ENCODE peak calls at places on chromosomes 7 and 10, in four cellular contexts. J is SK-N-SH, P is GM23338, C is epithelial cell of esophagus. A is an unnamed sample.

GRCh38 chr10:49076741-49077521 is 38.4 kb downstream of the VSTM4 start:
- DNase-seq in C (no peak), J (no peak), P (no peak), A (no peak)

GRCh38 chr7:66152538-66153191 is 38.0 kb downstream of the CRCP start:
- DNase-seq in J (peak; percentile 34), C (no peak), P (peak; percentile 57), A (no peak)

GRCh38 chr10:133126431-133127290 is 33.4 kb upstream of the KNDC1 start:
- DNase-seq in J (no peak), P (no peak), C (no peak), A (no peak)

GRCh38 chr7:106793015-106793651 is 71.9 kb upstream of the PIK3CG start:
- DNase-seq in C (peak; percentile 47), J (peak; percentile 50), P (peak; percentile 68), A (no peak)

GRCh38 chr10:101646369-101646768 is 48.6 kb downstream of the FBXW4 start:
- DNase-seq in C (no peak), P (no peak), J (no peak), A (no peak)

GRCh38 chr7:151794508-151795167 is 82.3 kb downstream of the PRKAG2 start:
- DNase-seq in C (no peak), J (no peak), P (peak; percentile 31), A (peak; percentile 35)

GRCh38 chr7:121126801-121127534 is 138.5 kb downstream of the CPED1 start:
- DNase-seq in C (peak; percentile 27), P (peak; percentile 18), J (peak; percentile 4), A (no peak)

GRCh38 chr7:56007167-56007652 is 42.8 kb downstream of the NIPSNAP2 start:
- DNase-seq in J (no peak), P (no peak), C (no peak), A (no peak)

GRCh38 chr7:45937301-45937700 is 16.2 kb upstream of the IGFBP3 start:
- DNase-seq in J (no peak), P (no peak), C (peak; percentile 29), A (no peak)

GRCh38 chr10:108049668-108050067 is 885.2 kb upstream of the SORCS1 start:
- DNase-seq in C (peak; percentile 35), P (no peak), J (no peak), A (no peak)

GRCh38 chr7:79979437-79979836 is 155.2 kb upstream of the GNAI1 start:
- DNase-seq in C (no peak), J (no peak), P (no peak), A (no peak)

GRCh38 chr10:118698421-118698820 is 56.3 kb downstream of the CACUL1 start:
- DNase-seq in P (no peak), J (peak; percentile 20), C (peak; percentile 59), A (no peak)

GRCh38 chr7:128172963-128173362 is 68.1 kb upstream of the LEP start:
- DNase-seq in C (no peak), P (no peak), J (no peak), A (no peak)

GRCh38 chr10:126013489-126014281 is 117.3 kb downstream of the FANK1 start:
- DNase-seq in J (no peak), C (peak; percentile 85), P (peak; percentile 58), A (no peak)

GRCh38 chr7:116762951-116763350 is 91.0 kb downstream of the MET start:
- DNase-seq in C (no peak), J (no peak), P (no peak), A (peak; percentile 27)

GRCh38 chr10:61923210-61924024 is 21.9 kb downstream of the ARID5B start:
- DNase-seq in C (peak; percentile 61), J (no peak), P (no peak), A (no peak)

GRCh38 chr10:7409732-7410168 is 1.1 kb downstream of the SFMBT2 start:
- DNase-seq in P (no peak), C (no peak), J (peak; percentile 52), A (no peak)

GRCh38 chr7:76998263-76998666 is 33.9 kb downstream of the SPDYE17 start:
- DNase-seq in C (no peak), P (no peak), J (peak; percentile 32), A (no peak)

GRCh38 chr7:155684546-155684945 is 40.1 kb downstream of the RBM33 start:
- DNase-seq in P (no peak), C (no peak), J (no peak), A (no peak)

GRCh38 chr7:42854521-42855118 is 57.2 kb downstream of the C7orf25 start:
- DNase-seq in J (no peak), C (no peak), P (no peak), A (no peak)

GRCh38 chr10:25382029-25382810 is 207.4 kb downstream of the GPR158 start:
- DNase-seq in C (no peak), J (no peak), P (no peak), A (no peak)

GRCh38 chr7:86914468-86915054 is 144.9 kb downstream of the ELAPOR2 start:
- DNase-seq in C (peak; percentile 11), P (peak; percentile 55), J (no peak), A (no peak)

GRCh38 chr10:72952901-72953223 is 1.7 kb downstream of the PLA2G12B start:
- DNase-seq in J (no peak), P (no peak), C (no peak), A (no peak)

GRCh38 chr10:44293842-44294241 is 91.1 kb downstream of the CXCL12 start:
- DNase-seq in C (no peak), J (no peak), P (no peak), A (no peak)

GRCh38 chr7:114478384-114478783 is 63.8 kb downstream of the FOXP2 start:
- DNase-seq in C (no peak), J (no peak), P (no peak), A (no peak)

GRCh38 chr7:28405662-28406061 is 6.7 kb upstream of the CREB5 start:
- DNase-seq in P (no peak), J (no peak), C (peak; percentile 96), A (no peak)

GRCh38 chr7:104450861-104451260 is 122.5 kb downstream of the LHFPL3 start:
- DNase-seq in P (no peak), J (no peak), C (no peak), A (no peak)

GRCh38 chr10:132054564-132054963 is 11.2 kb upstream of the JAKMIP3 start:
- DNase-seq in P (peak; percentile 75), J (no peak), C (no peak), A (no peak)

GRCh38 chr10:29980084-29980483 is 79.3 kb downstream of the JCAD start:
- DNase-seq in C (peak; percentile 59), J (no peak), P (no peak), A (no peak)

GRCh38 chr10:27679996-27680395 is 65.6 kb downstream of the MKX start:
- DNase-seq in C (peak; percentile 68), J (no peak), P (peak; percentile 38), A (no peak)
- H3K4me3 ChIP-seq in C (no peak overlapping the region), J (no peak overlapping the region), P (no peak overlapping the region), A (no peak overlapping the region)

DNA sequence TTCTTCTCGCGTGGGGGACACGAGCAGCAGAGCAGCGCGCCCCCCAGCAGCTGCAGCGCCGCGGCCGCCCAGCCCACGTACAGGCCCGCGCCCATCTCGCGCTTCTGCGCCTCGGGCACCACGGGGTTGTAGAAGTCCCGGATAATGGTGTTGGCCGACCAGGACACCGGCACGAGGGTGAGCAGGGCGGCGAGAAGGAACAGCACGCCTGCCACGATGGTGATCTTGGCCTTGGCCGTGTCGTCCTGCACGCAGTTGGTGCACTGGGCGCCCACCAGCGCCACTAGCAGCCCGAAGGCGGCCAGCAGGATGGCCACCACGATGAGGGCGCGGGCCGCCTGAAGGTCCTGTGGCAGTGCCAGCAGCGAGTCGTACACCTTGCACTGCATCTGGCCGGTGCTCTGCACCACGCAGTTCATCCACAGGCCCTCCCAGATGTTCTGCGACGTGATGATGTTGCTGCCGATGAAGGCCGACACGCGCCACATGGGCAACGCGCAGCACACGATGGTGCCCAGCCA is 529 bp downstream of the CLDN3 start:
- DNase-seq in P (no peak), C (no peak), J (no peak), A (no peak)
- H3K4me3 ChIP-seq in P (peak overlapping the region; percentile 80), C (no peak overlapping the region), J (no peak overlapping the region), A (peak overlapping the region; percentile 45)

DNA sequence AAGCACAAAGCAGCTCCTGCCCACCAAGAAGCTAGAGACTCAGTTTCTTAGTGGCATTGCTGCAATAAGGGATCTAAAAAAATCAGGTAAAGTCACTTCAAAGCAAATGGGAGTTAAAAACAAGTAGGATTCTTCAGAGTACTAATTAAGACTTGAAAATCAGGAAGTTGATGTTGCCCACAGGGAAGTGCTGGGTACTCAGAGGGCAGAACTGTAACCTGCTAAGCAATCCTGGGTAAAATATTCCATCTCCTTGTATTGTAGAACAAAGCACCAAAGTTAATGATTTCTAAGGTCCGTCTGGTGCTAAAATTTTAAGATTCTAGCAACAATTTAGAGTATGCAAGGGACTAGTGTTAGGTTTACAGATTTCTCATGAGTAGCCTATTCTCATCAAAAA is 8.3 kb downstream of the PEX1 start:
- DNase-seq in J (no peak), P (no peak), C (no peak), A (no peak)
- H3K4me3 ChIP-seq in J (no peak overlapping the region), P (no peak overlapping the region), C (no peak overlapping the region), A (no peak overlapping the region)

DNA sequence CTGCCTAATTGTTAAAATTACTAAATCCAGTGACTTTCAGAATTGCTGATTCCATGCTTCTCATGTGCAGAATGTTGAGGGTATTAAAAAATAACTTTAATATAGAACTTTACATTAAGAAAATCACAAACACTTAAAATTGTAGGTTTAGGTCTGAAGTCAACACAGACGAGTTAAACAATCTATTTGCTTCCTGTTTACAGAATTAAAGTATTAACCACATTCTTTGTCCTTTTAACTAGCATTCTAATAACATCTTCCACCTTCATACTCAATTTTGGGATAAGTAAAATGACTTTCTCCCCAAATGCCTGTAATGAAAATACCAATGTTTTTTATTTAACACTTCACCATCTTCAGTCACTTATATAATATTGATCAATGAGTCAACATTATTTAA is 2.2 kb downstream of the ITGB1 start:
- DNase-seq in J (no peak), C (no peak), P (no peak), A (no peak)
- H3K4me3 ChIP-seq in J (peak overlapping the region; percentile 77), C (peak overlapping the region; percentile 75), P (peak overlapping the region; percentile 76), A (no peak overlapping the region)

GRCh38 chr10:121516483-121516882 is 81.8 kb downstream of the FGFR2 start:
- DNase-seq in J (no peak), C (no peak), P (no peak), A (no peak)
- H3K4me3 ChIP-seq in J (peak overlapping the region; percentile 2), C (no peak overlapping the region), P (no peak overlapping the region), A (no peak overlapping the region)

GRCh38 chr7:43870316-43870715 is 999 bp upstream of the MRPS24 start:
- DNase-seq in C (no peak), J (no peak), P (no peak), A (no peak)
- H3K4me3 ChIP-seq in C (no peak overlapping the region), J (peak overlapping the region; percentile 86), P (peak overlapping the region; percentile 63), A (no peak overlapping the region)

GRCh38 chr7:147635288-147635687 is 955.3 kb upstream of the C7orf33 start:
- DNase-seq in C (no peak), P (no peak), J (no peak), A (no peak)

GRCh38 chr7:147636553-147636952 is 954.0 kb upstream of the C7orf33 start:
- DNase-seq in C (no peak), P (no peak), J (no peak), A (no peak)

GRCh38 chr7:147639037-147639436 is 951.5 kb upstream of the C7orf33 start:
- DNase-seq in C (no peak), J (no peak), P (peak; percentile 16), A (no peak)

GRCh38 chr7:147638566-147638965 is 952.0 kb upstream of the C7orf33 start:
- DNase-seq in P (no peak), J (no peak), C (no peak), A (no peak)

GRCh38 chr7:147640821-147641220 is 949.7 kb upstream of the C7orf33 start:
- DNase-seq in J (no peak), C (no peak), P (no peak), A (no peak)
- H3K4me3 ChIP-seq in J (no peak overlapping the region), C (no peak overlapping the region), P (no peak overlapping the region), A (no peak overlapping the region)

A was measured in WERI-Rb-1.